ENCODE peak calls at places on chromosomes 11 and 22, in eight cellular contexts. Y, Z, M, V, U, A, J and E are unnamed samples.

GRCh38 chr11:40444151-40444550 is 1015.3 kb downstream of the LRRC4C start:
- DNase-seq in M (no peak), U (no peak), J (no peak), A (no peak), Y (no peak), Z (no peak), V (no peak), E (no peak)

GRCh38 chr22:44620129-44620840 is 81.7 kb upstream of the PRR5 start:
- DNase-seq in J (peak), Y (peak), A (no peak), Z (peak), U (no peak), M (no peak), V (no peak), E (peak)

GRCh38 chr11:92550871-92551270 is 326.3 kb downstream of the FAT3 start:
- DNase-seq in U (no peak), Y (no peak), Z (no peak), M (no peak), A (no peak), J (no peak), V (no peak), E (no peak)

GRCh38 chr11:34480339-34480738 is 33.3 kb downstream of the ELF5 start:
- DNase-seq in U (no peak), J (no peak), Z (no peak), V (no peak), Y (peak), A (no peak), M (no peak), E (no peak)

GRCh38 chr11:83092488-83093384 is 21.0 kb upstream of the RAB30 start:
- DNase-seq in J (peak), M (peak), A (no peak), U (no peak), Y (peak), V (peak), Z (peak), E (no peak)

GRCh38 chr22:49141761-49142160 is 685.9 kb downstream of the BRD1 start:
- DNase-seq in M (no peak), U (no peak), Z (no peak), A (no peak), V (no peak), J (no peak), Y (no peak), E (no peak)

GRCh38 chr22:36773935-36774334 is 2.0 kb downstream of the IFT27 start:
- DNase-seq in J (no peak), A (no peak), Z (peak), V (no peak), Y (peak), M (peak), U (no peak), E (no peak)

GRCh38 chr11:28566643-28567042 is 458.5 kb downstream of the METTL15 start:
- DNase-seq in J (peak), Y (peak), Z (peak), A (peak), V (peak), U (no peak), M (peak), E (peak)

GRCh38 chr11:14249121-14249963 is 109.6 kb downstream of the RRAS2 start:
- DNase-seq in A (no peak), U (no peak), Z (peak), V (peak), J (peak), M (peak), Y (peak), E (peak)

GRCh38 chr22:20777420-20778177 is 3.7 kb downstream of the SERPIND1 start:
- DNase-seq in Z (no peak), U (no peak), J (no peak), A (peak), V (peak), M (peak), Y (peak), E (no peak)
- TF ChIP-seq CTCF in Z (no peak), U (no peak), J (no peak), A (peak), V (no peak), M (peak), Y (peak), E (no peak)

DNA sequence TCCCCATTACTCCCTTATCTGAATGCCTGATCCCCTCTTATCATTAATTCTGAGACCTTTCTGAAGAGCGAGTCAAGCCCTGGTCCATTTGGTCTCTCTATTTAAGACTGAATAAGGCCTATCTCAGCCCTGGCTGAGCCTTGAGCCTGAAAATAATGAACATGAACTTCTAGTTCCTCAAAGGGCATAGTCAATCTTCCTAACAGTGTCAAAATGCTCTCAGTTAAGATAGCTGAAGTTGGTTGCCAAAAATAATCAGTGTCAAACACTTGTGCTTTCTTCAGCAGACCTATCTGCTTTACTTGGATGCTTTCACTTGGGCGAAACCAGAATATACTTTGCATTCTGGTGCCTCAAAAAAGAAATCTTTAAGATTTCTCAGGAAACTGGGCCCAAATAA is 42.6 kb upstream of the PPP2R1B start:
- DNase-seq in A (no peak), V (no peak), Y (no peak), Z (no peak), M (no peak), U (no peak), J (no peak), E (no peak)
- H3K4me3 ChIP-seq in A (no peak), V (no peak), Y (no peak), Z (no peak), M (no peak), U (no peak), J (no peak), E (no peak)

GRCh38 chr11:12430351-12430750 is 53.0 kb downstream of the PARVA start:
- DNase-seq in J (no peak), U (no peak), Y (peak), M (no peak), Z (no peak), A (no peak), V (no peak), E (no peak)

GRCh38 chr11:12430912-12431311 is 53.5 kb downstream of the PARVA start:
- DNase-seq in U (no peak), V (no peak), A (peak), Z (no peak), Y (peak), M (peak), J (peak), E (peak)

GRCh38 chr11:12421386-12421785 is 44.0 kb downstream of the PARVA start:
- DNase-seq in Y (no peak), A (no peak), M (no peak), V (no peak), Z (no peak), U (no peak), J (no peak), E (no peak)

GRCh38 chr11:12429155-12429554 is 51.8 kb downstream of the PARVA start:
- DNase-seq in J (no peak), V (no peak), Y (no peak), U (no peak), M (no peak), A (no peak), Z (no peak), E (no peak)

GRCh38 chr11:12426176-12426575 is 48.8 kb downstream of the PARVA start:
- DNase-seq in J (no peak), Z (no peak), U (no peak), V (no peak), M (no peak), Y (no peak), A (no peak), E (no peak)
- TF ChIP-seq CTCF in J (no peak), Z (no peak), U (no peak), V (no peak), M (no peak), Y (no peak), A (no peak), E (no peak)

GRCh38 chr11:113484223-113484622 is 9.0 kb upstream of the DRD2 start:
- DNase-seq in J (no peak), M (no peak), Y (no peak), A (no peak), Z (no peak), U (no peak), V (no peak), E (no peak)
- H3K4me3 ChIP-seq in J (no peak), M (no peak), Y (no peak), A (no peak), Z (no peak), U (no peak), V (no peak), E (no peak)

GRCh38 chr11:59141673-59142460 is 789 bp upstream of the FAM111A start:
- DNase-seq in A (no peak), M (no peak), Y (peak), U (no peak), J (no peak), Z (no peak), V (no peak), E (no peak)
- TF ChIP-seq CTCF in A (no peak), M (no peak), Y (no peak), U (no peak), J (no peak), Z (no peak), V (no peak), E (no peak)

GRCh38 chr22:39351689-39352214 is 2.0 kb downstream of the SYNGR1 start:
- DNase-seq in A (no peak), M (no peak), J (peak), U (peak), Z (peak), Y (no peak), V (no peak), E (no peak)
- H3K4me3 ChIP-seq in A (no peak), M (no peak), J (no peak), U (no peak), Z (peak), Y (no peak), V (no peak), E (no peak)

DNA sequence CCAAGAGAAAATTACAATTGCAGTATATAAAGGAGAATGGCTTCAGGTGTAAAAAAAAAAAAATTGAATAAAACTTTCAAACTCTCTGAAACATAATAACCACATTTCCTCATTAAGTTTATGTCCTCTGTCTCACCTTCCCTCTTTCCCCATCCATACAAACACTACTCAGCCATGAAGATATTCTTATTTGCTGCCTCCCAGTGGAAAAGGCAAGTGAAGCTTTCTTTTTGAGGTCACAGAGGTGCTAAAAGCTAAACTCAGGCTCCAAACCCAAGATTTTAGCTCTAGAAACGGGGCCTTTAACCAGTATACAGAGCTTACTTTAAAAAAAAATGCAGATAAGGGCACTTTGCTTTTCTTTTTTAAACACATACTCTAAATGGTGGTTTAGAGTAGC is 1568.5 kb downstream of the FAM181B start:
- DNase-seq in J (no peak), U (no peak), M (no peak), A (no peak), V (no peak), Y (no peak), Z (no peak), E (no peak)
- TF ChIP-seq CTCF in J (no peak), U (no peak), M (no peak), A (no peak), V (no peak), Y (no peak), Z (no peak), E (no peak)

GRCh38 chr11:120399312-120399711 is 63.1 kb downstream of the ARHGEF12 start:
- DNase-seq in Z (no peak), J (no peak), M (no peak), U (no peak), V (no peak), Y (peak), A (no peak), E (no peak)

GRCh38 chr11:120403966-120404365 is 67.8 kb downstream of the ARHGEF12 start:
- DNase-seq in M (no peak), Y (no peak), A (no peak), J (no peak), V (no peak), U (no peak), Z (no peak), E (no peak)

GRCh38 chr11:120404495-120404894 is 68.3 kb downstream of the ARHGEF12 start:
- DNase-seq in U (no peak), Z (no peak), A (no peak), V (no peak), M (no peak), J (no peak), Y (no peak), E (no peak)

GRCh38 chr11:120400564-120401364 is 64.6 kb downstream of the ARHGEF12 start:
- DNase-seq in Y (peak), M (peak), A (peak), V (peak), Z (no peak), J (peak), U (peak), E (peak)

GRCh38 chr11:120401506-120401905 is 65.3 kb downstream of the ARHGEF12 start:
- DNase-seq in Z (no peak), M (no peak), J (no peak), U (no peak), Y (no peak), V (no peak), A (no peak), E (no peak)
- H3K4me3 ChIP-seq in Z (no peak), M (peak), J (peak), U (no peak), Y (no peak), V (no peak), A (no peak), E (no peak)